ENCODE peak calls at places on chromosomes 6 and 20, in eight cellular contexts. A is stimulated activated naive CD8-positive, alpha-beta T cell treated with anti-CD3 and anti-CD28 coated beads, Interleukin-15, amount 100 ng/mL, for 72 hours; Z is IMR-90; P is NCI-H774; L is iris pigment epithelial cell; R is AG08396; V is stimulated activated naive B cell treated with anti-CD40 and anti-IgM and Interleukin-4, amounts not matched to agents 10 μg/mL and 1 μg/mL and 100 μg/mL, for 72 hours; K is myocyte. T is an unnamed sample.

GRCh38 chr6:105747823-105748405 is 338.2 kb upstream of the PRDM1 start:
- DNase-seq in A (no peak), Z (no peak), P (no peak), L (no peak), R (no peak), V (no peak), K (no peak), T (no peak)

GRCh38 chr20:63087236-63087871 is 80.6 kb upstream of the BHLHE23 start:
- DNase-seq in A (no peak), Z (no peak), P (no peak), L (no peak), R (no peak), V (no peak), K (no peak), T (no peak)

GRCh38 chr20:52524865-52525264 is 333.3 kb upstream of the ZFP64 start:
- DNase-seq in A (no peak), Z (peak), P (no peak), L (peak), R (no peak), V (no peak), K (no peak), T (peak)

GRCh38 chr20:38878798-38879197 is 47.4 kb upstream of the FAM83D start:
- DNase-seq in A (no peak), Z (peak), P (no peak), L (peak), R (peak), V (no peak), K (peak), T (peak)

GRCh38 chr20:62723351-62723750 is 14.7 kb downstream of the NTSR1 start:
- DNase-seq in A (no peak), Z (peak), P (no peak), L (no peak), R (no peak), V (no peak), K (peak), T (peak)

GRCh38 chr6:13827038-13827437 is 12.7 kb upstream of the MCUR1 start:
- DNase-seq in A (no peak), Z (no peak), P (no peak), L (no peak), R (no peak), V (no peak), K (no peak), T (no peak)

GRCh38 chr20:11355338-11355737 is 562.4 kb upstream of the BTBD3 start:
- DNase-seq in A (no peak), Z (no peak), P (no peak), L (no peak), R (no peak), V (no peak), K (peak), T (no peak)

GRCh38 chr6:2522521-2522920 is 228.2 kb downstream of the MYLK4 start:
- DNase-seq in A (no peak), Z (peak), P (no peak), L (peak), R (no peak), V (no peak), K (no peak), T (peak)

GRCh38 chr6:35706468-35706867 is 17.8 kb upstream of the FKBP5 start:
- DNase-seq in A (no peak), Z (peak), P (no peak), L (peak), R (no peak), V (no peak), K (no peak), T (no peak)

GRCh38 chr20:48812600-48813445 is 15.0 kb downstream of the PREX1 start:
- DNase-seq in A (no peak), Z (no peak), P (no peak), L (no peak), R (no peak), V (no peak), K (no peak), T (no peak)

GRCh38 chr20:50055524-50056083 is 57.3 kb downstream of the UBE2V1 start:
- DNase-seq in A (no peak), Z (no peak), P (no peak), L (no peak), R (no peak), V (no peak), K (no peak), T (no peak)

GRCh38 chr20:32982617-32983458 is 21.4 kb downstream of the SUN5 start:
- DNase-seq in A (no peak), Z (no peak), P (no peak), L (no peak), R (no peak), V (no peak), K (peak), T (no peak)

GRCh38 chr20:51545515-51545914 is 3.0 kb upstream of the NFATC2 start:
- DNase-seq in A (no peak), Z (no peak), P (no peak), L (no peak), R (no peak), V (no peak), K (no peak), T (no peak)

GRCh38 chr6:167581637-167582036 is 245.1 kb upstream of the AFDN start:
- DNase-seq in A (no peak), Z (no peak), P (no peak), L (no peak), R (no peak), V (no peak), K (no peak), T (no peak)

GRCh38 chr6:3363296-3364025 is 93.4 kb downstream of the SLC22A23 start:
- DNase-seq in A (no peak), Z (no peak), P (peak), L (no peak), R (no peak), V (no peak), K (no peak), T (no peak)

GRCh38 chr6:97882755-97883154 is 599.7 kb upstream of the MMS22L start:
- DNase-seq in A (no peak), Z (no peak), P (no peak), L (no peak), R (no peak), V (no peak), K (no peak), T (no peak)

GRCh38 chr6:144036064-144036873 is 28.2 kb upstream of the PLAGL1 start:
- DNase-seq in A (no peak), Z (peak), P (no peak), L (peak), R (peak), V (no peak), K (peak), T (no peak)

GRCh38 chr6:37051138-37052026 is 45.9 kb downstream of the FGD2 start:
- DNase-seq in A (peak), Z (peak), P (peak), L (peak), R (peak), V (peak), K (peak), T (peak)

GRCh38 chr6:53581161-53581560 is 36.3 kb upstream of the GCLC start:
- DNase-seq in A (no peak), Z (peak), P (no peak), L (peak), R (peak), V (no peak), K (peak), T (peak)

GRCh38 chr6:122620902-122621301 is 10.7 kb downstream of the PKIB start:
- DNase-seq in A (no peak), Z (peak), P (peak), L (peak), R (no peak), V (no peak), K (no peak), T (peak)

T was measured in astrocyte.